ENCODE peak calls at places on chromosomes 5 and 9, in nine cellular contexts. X is neural crest cell, V is right atrium auricular region, D is WTC11, R is HepG2, S is PC-3, K is fibroblast of mammary gland, L is fibroblast of the aortic adventitia, A is astrocyte of the spinal cord. M is an unnamed sample.

GRCh38 chr9:36572515-36573418 is at the start of gene MELK:
- DNase-seq in X (peak), V (peak), D (peak), R (peak), S (peak), K (peak), L (peak), A (peak), M (peak)

GRCh38 chr9:128550226-128550625 is 2.2 kb upstream of the SPTAN1 start:
- DNase-seq in X (no peak), V (no peak), D (no peak), R (no peak), S (no peak), K (no peak), L (no peak), A (no peak), M (peak)

GRCh38 chr9:115195889-115196288 is 77.9 kb upstream of the TNC start:
- DNase-seq in X (no peak), V (no peak), D (no peak), R (no peak), S (no peak), K (no peak), L (no peak), A (no peak), M (peak)

GRCh38 chr5:148107608-148108007 is 43.8 kb downstream of the SPINK5 start:
- DNase-seq in X (no peak), V (no peak), D (no peak), R (no peak), S (peak), K (peak), L (no peak), A (no peak), M (no peak)

GRCh38 chr9:76516350-76516749 is 57.4 kb downstream of the GCNT1 start:
- DNase-seq in X (no peak), V (no peak), D (no peak), R (no peak), S (no peak), K (no peak), L (no peak), A (no peak), M (no peak)

GRCh38 chr5:80035839-80036238 is 691 bp downstream of the THBS4 start:
- DNase-seq in X (no peak), V (no peak), D (no peak), R (no peak), S (no peak), K (no peak), L (no peak), A (no peak), M (no peak)

GRCh38 chr9:92247296-92247695 is 46.2 kb downstream of the IARS1 start:
- DNase-seq in X (no peak), V (no peak), D (no peak), R (no peak), S (no peak), K (peak), L (no peak), A (peak), M (peak)

GRCh38 chr5:165014439-165014838 is 1509.0 kb downstream of the MAT2B start:
- DNase-seq in X (no peak), V (no peak), D (no peak), R (no peak), S (no peak), K (no peak), L (no peak), A (no peak), M (no peak)

GRCh38 chr5:446864-447263 is 3.9 kb downstream of the EXOC3 start:
- DNase-seq in X (no peak), V (no peak), D (peak), R (peak), S (peak), K (peak), L (peak), A (peak), M (peak)

GRCh38 chr9:101443358-101443757 is 7.8 kb upstream of the ALDOB start:
- DNase-seq in X (no peak), V (peak), D (no peak), R (no peak), S (no peak), K (no peak), L (no peak), A (no peak), M (no peak)

GRCh38 chr9:26175264-26175663 is 497.0 kb upstream of the TUSC1 start:
- DNase-seq in X (no peak), V (no peak), D (no peak), R (no peak), S (peak), K (peak), L (peak), A (no peak), M (peak)

GRCh38 chr9:133454325-133454724 is 5.5 kb upstream of the CACFD1 start:
- DNase-seq in X (no peak), V (no peak), D (no peak), R (no peak), S (no peak), K (no peak), L (no peak), A (no peak), M (no peak)

GRCh38 chr5:106380736-106381135 is 1290.0 kb downstream of the EFNA5 start:
- DNase-seq in X (no peak), V (no peak), D (no peak), R (no peak), S (peak), K (peak), L (peak), A (peak), M (peak)

GRCh38 chr9:90458485-90458884 is 184.1 kb downstream of the DIRAS2 start:
- DNase-seq in X (no peak), V (no peak), D (peak), R (peak), S (peak), K (no peak), L (no peak), A (no peak), M (no peak)

GRCh38 chr9:110180386-110180712 is 27.6 kb downstream of the C9orf152 start:
- DNase-seq in X (no peak), V (no peak), D (no peak), R (no peak), S (no peak), K (no peak), L (no peak), A (no peak), M (no peak)

GRCh38 chr5:36777105-36777757 is 99.3 kb upstream of the NIPBL start:
- DNase-seq in X (peak), V (no peak), D (peak), R (peak), S (peak), K (peak), L (peak), A (peak), M (peak)

GRCh38 chr9:86974421-86974820 is 27.1 kb upstream of the GAS1 start:
- DNase-seq in X (no peak), V (no peak), D (no peak), R (no peak), S (no peak), K (peak), L (no peak), A (no peak), M (no peak)
- TF ChIP-seq CTCF in X (no peak), V (no peak), D (no peak), R (no peak), S (no peak), K (peak), L (no peak), A (no peak), M (peak)

GRCh38 chr9:70261131-70261870 is 2.5 kb downstream of the SMC5 start:
- DNase-seq in X (no peak), V (no peak), D (no peak), R (no peak), S (peak), K (peak), L (no peak), A (no peak), M (peak)
- TF ChIP-seq CTCF in X (no peak), V (no peak), D (no peak), R (no peak), S (no peak), K (no peak), L (no peak), A (no peak), M (no peak)

GRCh38 chr9:113587471-113588031 is 124.0 kb downstream of the RGS3 start:
- DNase-seq in X (peak), V (peak), D (peak), R (no peak), S (no peak), K (peak), L (peak), A (peak), M (peak)
- TF ChIP-seq CTCF in X (peak), V (peak), D (no peak), R (peak), S (no peak), K (peak), L (peak), A (peak), M (peak)

DNA sequence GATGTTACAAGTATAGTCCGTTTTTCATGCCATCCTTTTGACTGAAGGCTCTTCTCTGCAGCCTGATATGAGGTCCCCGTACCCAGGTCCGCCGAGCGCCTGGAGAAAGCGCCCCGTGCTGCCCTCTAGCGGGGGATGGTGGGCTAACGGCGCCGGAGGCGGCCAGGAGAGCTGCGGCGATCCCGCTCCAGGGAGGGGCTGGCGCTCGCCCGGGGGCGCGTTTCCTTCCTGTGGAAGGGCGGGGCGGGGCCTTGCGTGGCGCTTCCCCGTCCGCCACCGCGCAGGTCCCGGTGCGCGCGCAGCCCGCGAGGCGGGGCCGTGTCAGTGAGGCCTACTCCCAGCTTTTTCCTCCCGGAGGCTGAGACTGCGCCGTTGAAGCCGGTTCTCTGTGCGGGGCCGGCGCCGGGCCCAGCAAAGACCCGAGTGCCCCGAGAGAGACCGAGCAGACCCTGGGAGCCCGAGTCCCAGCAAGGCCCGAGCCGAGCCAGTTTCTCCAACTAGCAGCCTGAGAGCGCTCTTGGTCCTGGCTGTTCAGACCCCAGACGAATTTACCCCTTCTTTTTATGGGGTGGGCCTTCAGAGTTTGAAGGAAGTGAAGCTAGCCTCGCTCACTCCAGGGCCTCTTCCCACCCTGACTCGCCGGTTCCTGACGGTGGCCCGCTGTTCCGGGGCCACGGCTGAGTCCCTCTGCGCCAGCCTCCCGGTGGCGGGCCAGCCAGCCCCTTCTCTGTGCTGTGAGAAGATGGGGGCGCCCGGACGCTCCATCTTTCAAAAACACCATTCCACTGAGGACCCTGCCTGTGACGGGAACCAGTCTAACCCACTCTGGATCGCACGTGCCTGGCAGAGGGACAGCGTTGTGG is 9.7 kb upstream of the PHF2 start:
- DNase-seq in X (peak), V (peak), D (peak), R (peak), S (peak), K (peak), L (peak), A (peak), M (peak)
- TF ChIP-seq CTCF in X (peak), V (peak), D (peak), R (peak), S (peak), K (peak), L (peak), A (peak), M (peak)

GRCh38 chr5:144248015-144248414 is 77.3 kb downstream of the KCTD16 start:
- DNase-seq in X (no peak), V (no peak), D (no peak), R (no peak), S (no peak), K (no peak), L (no peak), A (no peak), M (no peak)
- TF ChIP-seq CTCF in X (no peak), V (no peak), D (no peak), R (no peak), S (no peak), K (no peak), L (no peak), A (no peak), M (no peak)

DNA sequence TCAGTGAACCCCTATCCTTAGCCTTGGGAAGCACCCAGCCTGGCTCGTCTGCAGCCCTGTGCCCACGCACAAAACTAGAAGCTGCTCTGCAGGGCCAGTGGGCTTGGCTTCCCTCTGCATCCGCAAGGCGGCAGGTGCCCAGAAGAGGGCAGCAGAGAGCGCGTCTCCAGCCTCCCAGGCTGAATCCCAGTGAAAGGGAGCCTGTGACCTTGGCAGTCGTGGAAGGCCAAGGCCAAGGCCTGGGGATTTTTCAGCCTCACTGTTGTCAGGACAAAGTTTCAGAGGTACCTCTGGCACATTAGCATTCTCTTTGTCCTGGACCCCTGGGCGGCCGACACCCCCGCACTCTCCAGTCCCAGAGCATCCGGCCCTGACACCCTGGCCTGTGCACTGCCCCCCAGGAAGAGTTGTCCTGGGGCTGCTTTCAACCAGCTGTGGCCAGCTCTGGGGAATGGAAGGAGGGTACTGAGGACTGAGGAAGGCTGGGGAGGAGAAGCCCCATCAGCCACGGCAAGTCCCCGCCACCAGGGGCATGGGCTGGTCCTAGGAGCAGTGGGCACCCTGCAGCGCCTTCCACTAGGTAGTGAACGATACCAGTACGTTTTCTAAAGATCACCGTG is 63.6 kb upstream of the IL17B start:
- DNase-seq in X (peak), V (no peak), D (peak), R (peak), S (peak), K (peak), L (peak), A (peak), M (peak)
- TF ChIP-seq CTCF in X (peak), V (peak), D (peak), R (peak), S (peak), K (peak), L (peak), A (peak), M (peak)